ENCODE peak calls at places on chromosomes 5 and 9, in five cellular contexts. E is heart left ventricle, U is small intestine, M is GM23248, Q is SJSA1. X is an unnamed sample. For H3K4me1, the result is how much of the 10 kb centered on the place peaks cover.

GRCh38 chr5:127040779-127041520 is 10.6 kb upstream of the MARCHF3 start:
- DNase-seq in Q (no peak), E (peak), U (peak), M (no peak), X (no peak)

GRCh38 chr5:165495829-165496380 is 1990.5 kb downstream of the MAT2B start:
- DNase-seq in Q (no peak), M (no peak), E (no peak), U (no peak), X (no peak)

GRCh38 chr5:179495906-179496455 is 54.4 kb upstream of the RUFY1 start:
- DNase-seq in M (no peak), E (no peak), Q (no peak), U (no peak), X (no peak)

GRCh38 chr9:35832814-35833213 is 3.8 kb downstream of the TMEM8B start:
- DNase-seq in Q (no peak), M (no peak), U (no peak), E (no peak), X (no peak)

GRCh38 chr9:130530932-130531331 is 48.4 kb upstream of the FUBP3 start:
- DNase-seq in Q (no peak), E (peak), U (no peak), M (peak), X (peak)

GRCh38 chr9:114270120-114270975 is 52.5 kb upstream of the ORM1 start:
- DNase-seq in Q (no peak), M (no peak), E (no peak), U (no peak), X (no peak)

GRCh38 chr5:154523104-154523503 is 45.1 kb upstream of the HAND1 start:
- DNase-seq in U (no peak), M (no peak), E (no peak), Q (no peak), X (peak)

GRCh38 chr9:135098400-135099105 is 11.1 kb downstream of the OLFM1 start:
- DNase-seq in E (no peak), M (peak), U (no peak), Q (no peak), X (peak)

GRCh38 chr9:106745457-106745856 is 117.5 kb upstream of the ZNF462 start:
- DNase-seq in Q (no peak), E (no peak), M (no peak), U (no peak), X (no peak)

GRCh38 chr9:36832232-36832795 is 201.8 kb downstream of the PAX5 start:
- DNase-seq in M (no peak), E (no peak), Q (no peak), U (no peak), X (no peak)

GRCh38 chr9:27377147-27377807 is 80.3 kb upstream of the EQTN start:
- DNase-seq in U (peak), E (no peak), M (no peak), Q (no peak), X (no peak)

GRCh38 chr9:83706703-83707517 is 848 bp downstream of the UBQLN1 start:
- DNase-seq in U (peak), M (peak), E (peak), Q (peak), X (peak)

GRCh38 chr5:10172242-10172641 is 77.4 kb downstream of the ATPSCKMT start:
- DNase-seq in E (no peak), Q (no peak), M (no peak), U (no peak), X (no peak)

GRCh38 chr5:108567429-108567828 is 180.3 kb upstream of the FER start:
- DNase-seq in M (no peak), U (no peak), E (no peak), Q (no peak), X (no peak)

GRCh38 chr9:69984831-69985230 is 58.8 kb upstream of the MAMDC2 start:
- DNase-seq in E (no peak), U (no peak), Q (no peak), M (no peak), X (no peak)

GRCh38 chr9:129954868-129955550 is 88.0 kb downstream of the FNBP1 start:
- DNase-seq in M (peak), U (no peak), Q (no peak), E (no peak), X (no peak)

GRCh38 chr9:38686923-38687322 is 33.0 kb downstream of the FAM240B start:
- DNase-seq in M (no peak), E (no peak), Q (no peak), U (no peak), X (no peak)

GRCh38 chr5:14054965-14055963 is 87.9 kb upstream of the TRIO start:
- DNase-seq in M (peak), U (no peak), Q (no peak), E (no peak), X (no peak)

GRCh38 chr5:132136906-132137305 is 63.3 kb downstream of the CSF2 start:
- DNase-seq in U (no peak), M (peak), E (no peak), Q (no peak), X (no peak)

GRCh38 chr5:61617039-61617438 is 285.0 kb downstream of the ZSWIM6 start:
- DNase-seq in E (no peak), M (no peak), U (no peak), Q (no peak), X (peak)

GRCh38 chr5:8340739-8341344 is 471.9 kb downstream of the MTRR start:
- DNase-seq in M (peak), U (peak), E (no peak), Q (no peak), X (peak)

GRCh38 chr9:83062011-83062652 is 810 bp downstream of the RASEF start:
- DNase-seq in M (peak), E (no peak), U (peak), Q (no peak), X (peak)

GRCh38 chr5:171961117-171961516 is 45.3 kb downstream of the FBXW11 start:
- DNase-seq in U (no peak), Q (no peak), M (no peak), E (no peak), X (no peak)

GRCh38 chr5:125198270-125198974 is 452.0 kb upstream of the ZNF608 start:
- DNase-seq in U (peak), M (peak), E (peak), Q (peak), X (peak)

GRCh38 chr5:115309751-115310370 is 13.4 kb upstream of the CCDC112 start:
- DNase-seq in U (peak), M (peak), Q (no peak), E (no peak), X (no peak)

GRCh38 chr9:19493174-19493811 is 84.5 kb downstream of the ACER2 start:
- DNase-seq in Q (no peak), E (peak), M (peak), U (peak), X (peak)

GRCh38 chr5:168721966-168722365 is 142.8 kb upstream of the PANK3 start:
- DNase-seq in M (no peak), Q (peak), U (no peak), E (no peak), X (no peak)

GRCh38 chr5:69265931-69266330 is 31.2 kb downstream of the CDK7 start:
- DNase-seq in E (no peak), M (peak), U (no peak), Q (no peak), X (peak)

GRCh38 chr5:73296772-73297171 is 123.8 kb downstream of the TMEM174 start:
- DNase-seq in E (no peak), Q (peak), M (peak), U (no peak), X (no peak)

GRCh38 chr9:76996700-76997099 is 22.8 kb upstream of the FOXB2 start:
- DNase-seq in U (peak), E (peak), M (peak), Q (no peak), X (peak)

GRCh38 chr9:134710912-134711311 is 69.3 kb downstream of the COL5A1 start:
- DNase-seq in M (no peak), Q (no peak), U (no peak), E (no peak), X (no peak)

GRCh38 chr5:11426442-11426841 is 477.8 kb downstream of the CTNND2 start:
- DNase-seq in E (no peak), Q (no peak), U (no peak), M (no peak), X (no peak)

GRCh38 chr9:122001491-122002201 is 91.5 kb downstream of the TTLL11 start:
- DNase-seq in M (peak), E (peak), U (no peak), Q (no peak), X (no peak)

DNA sequence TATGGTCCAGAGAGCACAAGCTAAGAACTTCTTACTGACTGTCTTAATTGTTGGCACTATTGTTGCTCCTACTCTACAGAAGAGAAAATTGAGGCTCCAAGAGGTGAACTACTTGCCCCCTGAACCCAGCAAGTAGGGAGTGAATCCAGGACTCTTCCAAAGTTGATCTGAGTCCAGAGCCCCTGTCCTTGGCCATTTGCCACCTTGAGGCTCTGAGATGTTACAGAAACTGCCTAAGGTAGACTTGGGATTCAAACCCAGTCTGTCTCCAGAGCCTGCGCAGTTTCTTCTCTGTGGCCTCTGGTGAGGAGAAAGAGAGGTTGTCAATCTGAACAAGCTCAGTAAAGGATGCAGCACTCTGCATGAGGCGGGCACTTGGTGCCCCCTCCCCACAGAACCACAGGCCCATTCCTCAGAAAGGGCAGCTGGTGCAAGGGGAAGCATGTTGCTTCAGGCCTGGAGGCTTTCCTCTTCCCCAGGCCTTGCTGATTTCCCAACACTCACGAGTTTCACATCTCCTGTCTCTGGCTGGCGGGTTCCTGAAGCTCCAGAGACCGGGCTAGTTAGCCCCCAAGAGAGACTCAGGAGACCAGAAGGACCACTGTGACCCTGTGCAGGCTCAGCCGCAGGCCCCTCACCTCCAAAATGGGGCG is 2.9 kb upstream of the LCP2 start:
- DNase-seq in Q (no peak), U (no peak), M (no peak), E (no peak), X (no peak)
- H3K4me1 ChIP-seq in Q (under half), U (under half), M (under half), E (under half), X (under half)

DNA sequence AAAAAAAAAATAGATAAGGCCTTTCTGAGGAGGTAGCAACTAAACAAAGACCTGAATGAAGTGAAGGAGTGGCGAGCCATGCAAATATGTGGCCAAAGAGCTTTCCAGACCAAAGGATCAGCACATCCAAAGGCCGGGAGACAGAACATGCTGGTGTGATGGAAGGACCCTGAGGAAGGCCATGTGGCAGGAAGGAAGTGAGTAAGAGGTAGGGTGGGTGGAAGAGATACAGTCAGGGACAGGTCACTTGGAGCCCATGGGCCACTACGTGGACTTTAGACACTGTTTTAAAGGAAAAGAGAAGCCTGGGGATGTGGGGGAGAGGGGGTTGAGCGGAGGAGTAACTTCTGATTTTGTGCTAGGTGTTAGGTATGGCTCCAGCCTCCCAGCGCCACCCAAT is 31.3 kb downstream of the SPRY4 start:
- DNase-seq in E (no peak), M (peak), Q (no peak), U (no peak), X (no peak)
- H3K4me1 ChIP-seq in E (under half), M (under half), Q (half or more), U (under half), X (under half)

GRCh38 chr5:134551891-134552290 is 26.4 kb downstream of the JADE2 start:
- DNase-seq in U (no peak), Q (no peak), M (peak), E (no peak), X (no peak)
- H3K4me1 ChIP-seq in U (under half), Q (half or more), M (half or more), E (half or more), X (under half)

GRCh38 chr5:122152266-122152900 is 23.0 kb downstream of the ZNF474 start:
- DNase-seq in Q (no peak), U (no peak), E (no peak), M (peak), X (no peak)
- H3K4me1 ChIP-seq in Q (half or more), U (under half), E (under half), M (half or more), X (under half)

GRCh38 chr9:93465853-93466252 is 12.5 kb upstream of the FAM120AOS start:
- DNase-seq in U (peak), Q (no peak), M (no peak), E (no peak), X (no peak)

GRCh38 chr9:93463638-93464248 is 10.4 kb upstream of the FAM120AOS start:
- DNase-seq in Q (no peak), U (no peak), E (no peak), M (no peak), X (no peak)

GRCh38 chr9:93464395-93464794 is 11.0 kb upstream of the FAM120AOS start:
- DNase-seq in U (peak), M (no peak), Q (no peak), E (no peak), X (no peak)

GRCh38 chr9:93466416-93467061 is 13.2 kb upstream of the FAM120AOS start:
- DNase-seq in M (no peak), U (no peak), Q (no peak), E (no peak), X (no peak)

DNA sequence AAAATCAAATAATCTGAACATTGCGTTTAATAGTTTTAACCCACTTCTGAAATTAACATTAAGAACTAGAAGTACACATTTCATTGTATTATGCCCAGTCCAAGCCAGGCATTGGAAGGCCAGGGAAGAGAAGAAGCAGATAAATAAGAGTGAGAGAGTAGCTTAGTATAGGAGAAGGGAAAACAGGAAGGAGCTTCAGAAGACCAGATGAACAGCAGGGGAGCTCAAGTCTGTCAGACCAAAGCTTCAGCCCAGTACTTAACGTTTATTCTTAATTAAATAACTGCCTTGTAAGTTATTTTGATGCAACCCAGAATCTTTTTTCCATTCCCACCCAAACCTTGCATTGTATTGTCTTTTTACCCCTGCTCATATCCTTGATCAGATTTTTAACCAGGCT is 11.5 kb upstream of the FAM120AOS start:
- DNase-seq in M (no peak), E (no peak), U (no peak), Q (no peak), X (no peak)
- H3K4me1 ChIP-seq in M (under half), E (under half), U (under half), Q (under half), X (under half)

GRCh38 chr9:94056442-94056974 is 27.8 kb upstream of the PTPDC1 start:
- DNase-seq in Q (no peak), M (peak), U (no peak), E (no peak), X (no peak)
- H3K4me1 ChIP-seq in Q (under half), M (under half), U (under half), E (under half), X (under half)

GRCh38 chr5:82345108-82345507 is 67.0 kb upstream of the RPS23 start:
- DNase-seq in E (no peak), U (no peak), Q (no peak), M (no peak), X (no peak)
- H3K4me1 ChIP-seq in E (under half), U (under half), Q (under half), M (under half), X (under half)

DNA sequence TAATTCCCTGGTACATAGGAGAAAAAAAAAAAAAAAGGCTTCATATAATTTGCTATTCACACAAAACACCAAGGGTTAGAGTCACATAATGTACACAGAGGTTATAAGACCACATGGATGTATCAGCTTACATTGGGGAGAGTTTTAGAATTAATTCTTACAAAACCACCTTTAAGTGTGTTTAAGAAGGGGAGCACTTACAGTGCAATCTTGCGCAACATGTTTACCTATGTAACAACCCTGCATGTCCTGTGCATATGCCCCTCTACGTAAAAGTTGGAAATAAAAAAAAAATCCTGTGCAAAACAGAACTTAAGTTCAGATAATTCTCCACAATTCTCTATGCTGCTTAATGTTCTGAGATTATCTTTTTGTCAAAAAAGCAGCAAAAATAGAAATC is 190.0 kb downstream of the DENND1A start:
- DNase-seq in U (no peak), M (no peak), E (no peak), Q (no peak), X (no peak)
- H3K4me1 ChIP-seq in U (under half), M (under half), E (under half), Q (under half), X (under half)

GRCh38 chr5:68221488-68221887 is 5.9 kb downstream of the PIK3R1 start:
- DNase-seq in U (no peak), M (no peak), E (no peak), Q (no peak), X (no peak)
- H3K4me1 ChIP-seq in U (under half), M (under half), E (under half), Q (under half), X (under half)

GRCh38 chr5:150520747-150521521 is 13.0 kb downstream of the NDST1 start:
- DNase-seq in Q (no peak), U (no peak), M (no peak), E (no peak), X (no peak)

GRCh38 chr5:150521939-150522503 is 14.1 kb downstream of the NDST1 start:
- DNase-seq in U (no peak), E (no peak), M (no peak), Q (no peak), X (no peak)

GRCh38 chr5:150523472-150524350 is 15.8 kb downstream of the NDST1 start:
- DNase-seq in Q (peak), E (no peak), M (peak), U (peak), X (peak)

GRCh38 chr5:150521522-150521817 is 13.5 kb downstream of the NDST1 start:
- DNase-seq in U (no peak), E (no peak), M (no peak), Q (no peak), X (no peak)

DNA sequence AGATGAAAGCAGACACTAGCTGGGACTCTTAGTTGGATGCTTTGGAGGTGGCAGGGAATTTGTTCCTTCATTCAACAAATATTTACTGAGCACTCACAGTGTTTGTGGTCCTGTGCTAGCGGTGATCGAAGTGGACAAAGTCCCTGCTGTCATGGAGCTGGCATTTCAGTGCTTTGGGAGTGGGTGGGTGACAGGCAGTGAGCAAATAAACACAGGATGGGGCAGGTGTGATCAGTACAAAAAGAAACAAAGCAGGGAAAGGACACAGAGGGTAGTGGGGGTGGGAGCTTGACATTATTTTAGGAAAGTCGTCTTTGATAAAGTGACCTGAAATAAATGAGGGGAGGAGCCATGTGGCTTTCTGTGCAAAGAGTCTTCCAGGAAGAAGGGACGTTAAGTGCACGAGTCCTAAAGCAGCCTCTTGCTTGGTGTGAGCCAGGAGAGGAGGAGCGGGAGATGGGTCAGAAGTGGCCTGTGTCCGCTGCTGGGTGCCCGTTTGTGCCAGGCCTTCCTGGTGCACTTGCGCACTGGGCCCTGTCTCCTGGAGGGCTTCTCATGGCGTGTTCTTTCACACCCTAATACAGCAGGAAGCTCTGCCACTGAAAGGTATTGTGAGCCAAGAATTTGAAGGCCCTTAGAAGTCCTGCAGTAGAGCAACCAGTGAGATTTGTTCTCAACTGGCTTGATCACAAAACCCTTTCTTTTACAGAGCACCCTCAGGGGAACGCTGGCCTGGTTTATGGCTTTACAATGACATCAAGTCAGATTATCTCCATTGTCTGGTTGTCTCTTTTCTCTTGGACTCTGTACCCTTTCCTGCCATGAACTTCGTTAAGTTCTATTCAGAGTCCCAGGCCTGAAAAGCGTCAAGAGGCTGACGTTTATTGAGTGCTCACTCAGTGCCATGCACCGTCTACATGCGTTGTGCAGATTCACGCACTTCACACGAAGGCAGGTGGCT is 14.9 kb downstream of the NDST1 start:
- DNase-seq in E (peak), Q (no peak), U (peak), M (no peak), X (no peak)
- H3K4me1 ChIP-seq in E (half or more), Q (under half), U (under half), M (under half), X (under half)

X was measured in SJCRH30.